ENCODE peak calls at places on chromosomes 4 and X, in four cellular contexts. One of them, this sample, is unnamed.

GRCh38 chr4:33088713-33089112 is 2368.5 kb downstream of the PCDH7 start:
- DNase-seq in fibroblast of mammary gland: peak
- DNase-seq in BJ: no peak
- DNase-seq in mammary epithelial cell: no peak
- DNase-seq in this sample: no peak

GRCh38 chr4:127783026-127783769 is 1.1 kb downstream of the HSPA4L start:
- DNase-seq in fibroblast of mammary gland: peak
- DNase-seq in BJ: no peak
- DNase-seq in mammary epithelial cell: peak
- DNase-seq in this sample: peak

GRCh38 chr4:120056249-120056648 is 10.4 kb downstream of the MAD2L1 start:
- DNase-seq in fibroblast of mammary gland: peak
- DNase-seq in BJ: peak
- DNase-seq in mammary epithelial cell: no peak
- DNase-seq in this sample: peak

GRCh38 chrX:1453951-1454785 is 1.5 kb upstream of the ASMTL start:
- DNase-seq in fibroblast of mammary gland: peak
- DNase-seq in BJ: peak
- DNase-seq in mammary epithelial cell: peak
- DNase-seq in this sample: no peak

GRCh38 chr4:26985836-26986235 is 125.2 kb downstream of the STIM2 start:
- DNase-seq in fibroblast of mammary gland: peak
- DNase-seq in BJ: no peak
- DNase-seq in mammary epithelial cell: no peak
- DNase-seq in this sample: no peak

GRCh38 chr4:170391066-170391754 is 301.5 kb upstream of the AADAT start:
- DNase-seq in fibroblast of mammary gland: peak
- DNase-seq in BJ: peak
- DNase-seq in mammary epithelial cell: peak
- DNase-seq in this sample: no peak

GRCh38 chrX:39859991-39860861 is 237.5 kb downstream of the BCOR start:
- DNase-seq in fibroblast of mammary gland: peak
- DNase-seq in BJ: no peak
- DNase-seq in mammary epithelial cell: peak
- DNase-seq in this sample: peak

GRCh38 chr4:56908206-56909082 is 744 bp downstream of the REST start:
- DNase-seq in fibroblast of mammary gland: peak
- DNase-seq in BJ: no peak
- DNase-seq in mammary epithelial cell: peak
- DNase-seq in this sample: no peak

GRCh38 chr4:26084414-26084813 is 170.4 kb downstream of the SMIM20 start:
- DNase-seq in fibroblast of mammary gland: no peak
- DNase-seq in BJ: no peak
- DNase-seq in mammary epithelial cell: no peak
- DNase-seq in this sample: no peak

GRCh38 chrX:153772608-153773217 is 8.1 kb upstream of the SRPK3 start:
- DNase-seq in fibroblast of mammary gland: no peak
- DNase-seq in BJ: no peak
- DNase-seq in mammary epithelial cell: no peak
- DNase-seq in this sample: no peak

GRCh38 chr4:135670548-135670947 is 1469.0 kb upstream of the PABPC4L start:
- DNase-seq in fibroblast of mammary gland: no peak
- DNase-seq in BJ: no peak
- DNase-seq in mammary epithelial cell: no peak
- DNase-seq in this sample: no peak

GRCh38 chrX:19629541-19629940 is 114.2 kb upstream of the MAP3K15 start:
- DNase-seq in fibroblast of mammary gland: no peak
- DNase-seq in BJ: no peak
- DNase-seq in mammary epithelial cell: no peak
- DNase-seq in this sample: no peak

GRCh38 chr4:130419576-130419975 is 1323.6 kb downstream of the C4orf33 start:
- DNase-seq in fibroblast of mammary gland: peak
- DNase-seq in BJ: no peak
- DNase-seq in mammary epithelial cell: no peak
- DNase-seq in this sample: no peak

GRCh38 chr4:142314686-142315085 is 531.4 kb downstream of the INPP4B start:
- DNase-seq in fibroblast of mammary gland: no peak
- DNase-seq in BJ: no peak
- DNase-seq in mammary epithelial cell: no peak
- DNase-seq in this sample: no peak

GRCh38 chrX:37405954-37406353 is 56.8 kb downstream of the PRRG1 start:
- DNase-seq in fibroblast of mammary gland: peak
- DNase-seq in BJ: no peak
- DNase-seq in mammary epithelial cell: peak
- DNase-seq in this sample: no peak

GRCh38 chr4:155543126-155543765 is 123.4 kb upstream of the GUCY1A1 start:
- DNase-seq in fibroblast of mammary gland: peak
- DNase-seq in BJ: no peak
- DNase-seq in mammary epithelial cell: peak
- DNase-seq in this sample: peak

GRCh38 chrX:97199501-97199900 is 315.8 kb downstream of the RPA4 start:
- DNase-seq in fibroblast of mammary gland: no peak
- DNase-seq in BJ: no peak
- DNase-seq in mammary epithelial cell: no peak
- DNase-seq in this sample: no peak

GRCh38 chrX:55867708-55868107 is 150.2 kb downstream of the RRAGB start:
- DNase-seq in fibroblast of mammary gland: no peak
- DNase-seq in BJ: no peak
- DNase-seq in mammary epithelial cell: no peak
- DNase-seq in this sample: no peak

GRCh38 chrX:123859409-123859827 is 435 bp upstream of the XIAP start:
- DNase-seq in fibroblast of mammary gland: no peak
- DNase-seq in BJ: no peak
- DNase-seq in mammary epithelial cell: no peak
- DNase-seq in this sample: no peak

GRCh38 chr4:177235026-177235425 is 74.6 kb upstream of the NEIL3 start:
- DNase-seq in fibroblast of mammary gland: peak
- DNase-seq in BJ: peak
- DNase-seq in mammary epithelial cell: peak
- DNase-seq in this sample: no peak

GRCh38 chr4:106587558-106587957 is 219.0 kb upstream of the GIMD1 start:
- DNase-seq in fibroblast of mammary gland: peak
- DNase-seq in BJ: peak
- DNase-seq in mammary epithelial cell: peak
- DNase-seq in this sample: peak

GRCh38 chr4:156293657-156294297 is 340.1 kb upstream of the CTSO start:
- DNase-seq in fibroblast of mammary gland: peak
- DNase-seq in BJ: no peak
- DNase-seq in mammary epithelial cell: peak
- DNase-seq in this sample: peak

GRCh38 chr4:8278421-8279287 is 9.1 kb downstream of the HTRA3 start:
- DNase-seq in fibroblast of mammary gland: peak
- DNase-seq in BJ: peak
- DNase-seq in mammary epithelial cell: peak
- DNase-seq in this sample: no peak

GRCh38 chrX:103734125-103734760 is 23.5 kb downstream of the TMEM31 start:
- DNase-seq in fibroblast of mammary gland: peak
- DNase-seq in BJ: no peak
- DNase-seq in mammary epithelial cell: peak
- DNase-seq in this sample: no peak

GRCh38 chrX:140163376-140164159 is 198.2 kb upstream of the CXorf66 start:
- DNase-seq in fibroblast of mammary gland: peak
- DNase-seq in BJ: no peak
- DNase-seq in mammary epithelial cell: no peak
- DNase-seq in this sample: no peak

GRCh38 chrX:151973262-151973661 is 1.2 kb downstream of the GABRE start:
- DNase-seq in fibroblast of mammary gland: no peak
- DNase-seq in BJ: no peak
- DNase-seq in mammary epithelial cell: no peak
- DNase-seq in this sample: no peak

GRCh38 chr4:60173718-60174117 is 1026.4 kb upstream of the ADGRL3 start:
- DNase-seq in fibroblast of mammary gland: no peak
- DNase-seq in BJ: no peak
- DNase-seq in mammary epithelial cell: no peak
- DNase-seq in this sample: no peak

GRCh38 chrX:153689654-153690465 is 2.1 kb downstream of the SLC6A8 start:
- DNase-seq in fibroblast of mammary gland: no peak
- DNase-seq in BJ: no peak
- DNase-seq in mammary epithelial cell: peak
- DNase-seq in this sample: no peak

GRCh38 chr4:77856152-77856551 is 6.5 kb upstream of the MRPL1 start:
- DNase-seq in fibroblast of mammary gland: no peak
- DNase-seq in BJ: no peak
- DNase-seq in mammary epithelial cell: no peak
- DNase-seq in this sample: no peak

GRCh38 chrX:49956313-49956712 is 33.9 kb downstream of the CLCN5 start:
- DNase-seq in fibroblast of mammary gland: no peak
- DNase-seq in BJ: no peak
- DNase-seq in mammary epithelial cell: no peak
- DNase-seq in this sample: no peak

GRCh38 chr4:138238521-138239292 is 3.4 kb downstream of the SLC7A11 start:
- DNase-seq in fibroblast of mammary gland: no peak
- DNase-seq in BJ: no peak
- DNase-seq in mammary epithelial cell: no peak
- DNase-seq in this sample: no peak
- H3K4me3 ChIP-seq in fibroblast of mammary gland: no peak
- H3K4me3 ChIP-seq in BJ: peak
- H3K4me3 ChIP-seq in mammary epithelial cell: peak
- H3K4me3 ChIP-seq in this sample: peak

GRCh38 chr4:121277194-121278105 is 103.4 kb downstream of the QRFPR start:
- DNase-seq in fibroblast of mammary gland: peak
- DNase-seq in BJ: no peak
- DNase-seq in mammary epithelial cell: peak
- DNase-seq in this sample: no peak
- TF ChIP-seq CTCF in fibroblast of mammary gland: peak
- TF ChIP-seq CTCF in BJ: no peak
- TF ChIP-seq CTCF in mammary epithelial cell: peak
- TF ChIP-seq CTCF in this sample: peak

GRCh38 chrX:101080326-101080725 is 1.6 kb downstream of the TMEM35A start:
- DNase-seq in fibroblast of mammary gland: no peak
- DNase-seq in BJ: no peak
- DNase-seq in mammary epithelial cell: no peak
- DNase-seq in this sample: no peak
- H3K4me3 ChIP-seq in fibroblast of mammary gland: no peak
- H3K4me3 ChIP-seq in BJ: no peak
- H3K4me3 ChIP-seq in mammary epithelial cell: no peak
- H3K4me3 ChIP-seq in this sample: no peak

DNA sequence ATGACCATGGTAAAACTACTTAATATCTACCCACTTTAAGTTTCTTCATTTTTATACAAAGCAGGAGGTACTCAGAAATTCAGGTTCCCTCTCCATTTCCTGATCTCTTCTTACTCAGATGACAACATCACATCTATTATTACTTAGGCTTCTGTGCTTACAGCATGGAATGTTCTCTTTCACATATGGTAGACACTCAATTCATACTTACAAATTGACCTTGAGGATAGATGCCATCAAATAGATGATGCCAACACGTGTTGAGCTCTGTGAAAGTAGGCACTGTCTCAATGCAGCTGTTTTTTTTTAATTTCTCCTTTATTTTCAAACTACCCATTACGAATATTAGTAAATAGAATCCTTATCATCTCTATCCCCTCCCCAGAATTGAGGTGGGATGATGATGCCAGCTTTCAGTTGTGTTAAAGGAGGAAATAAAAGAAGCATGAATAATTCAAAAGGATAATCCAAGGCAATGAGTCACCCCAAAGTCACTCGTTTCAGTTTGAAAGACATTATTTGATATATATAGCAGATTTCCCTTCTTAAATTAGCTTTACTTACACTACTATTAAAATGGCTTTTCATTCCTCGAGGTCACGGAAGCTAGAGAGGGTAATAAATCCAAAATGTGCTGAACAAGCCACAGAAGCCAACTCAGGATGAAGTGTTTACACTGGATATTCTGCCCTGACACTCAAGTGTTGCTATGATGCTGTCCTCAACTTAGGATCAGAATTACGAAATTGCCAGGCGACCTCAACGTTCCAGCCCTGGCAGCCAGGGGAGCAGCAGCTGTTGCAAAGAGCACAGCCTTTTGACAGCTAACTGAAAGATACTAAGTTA is 124.2 kb upstream of the EOLA2 start:
- DNase-seq in fibroblast of mammary gland: peak
- DNase-seq in BJ: peak
- DNase-seq in mammary epithelial cell: no peak
- DNase-seq in this sample: peak
- TF ChIP-seq CTCF in fibroblast of mammary gland: no peak
- TF ChIP-seq CTCF in BJ: peak
- TF ChIP-seq CTCF in mammary epithelial cell: no peak
- TF ChIP-seq CTCF in this sample: no peak

DNA sequence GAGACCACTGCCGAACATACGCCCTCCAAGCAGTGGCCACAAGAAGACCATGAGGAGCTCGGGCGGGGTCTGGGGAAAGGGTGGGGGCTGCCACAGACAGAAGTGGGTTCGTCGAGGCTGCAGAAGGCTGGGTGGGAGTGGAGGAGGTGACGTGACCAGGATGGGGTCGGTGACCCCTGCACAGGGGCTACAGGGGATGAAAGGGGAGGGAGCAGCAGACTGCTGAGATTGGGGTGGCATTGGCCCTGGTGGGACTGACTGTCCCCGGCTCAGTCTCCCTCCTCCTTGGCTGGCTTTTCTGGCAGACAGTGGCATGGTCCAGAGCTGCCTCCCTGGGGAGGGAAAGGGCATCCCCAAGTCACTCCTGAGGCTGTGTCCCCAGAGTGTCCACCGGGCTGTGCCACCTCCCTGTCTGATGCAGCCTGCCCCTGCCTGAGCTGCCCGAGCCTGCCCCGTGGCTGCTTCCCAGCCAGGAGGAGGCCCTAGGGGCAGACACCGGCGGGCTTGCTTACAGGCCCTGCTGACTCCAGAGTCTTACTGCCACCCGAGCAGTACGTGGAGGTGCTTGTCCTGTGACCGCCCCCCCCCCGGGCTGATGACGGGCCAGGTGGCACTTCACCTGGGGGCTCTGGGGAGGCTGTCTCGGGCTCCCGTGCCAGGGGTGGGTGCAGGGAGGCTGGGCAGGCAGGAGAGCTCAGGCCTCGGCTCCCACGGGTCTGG is 7.2 kb downstream of the SH3BP2 start:
- DNase-seq in fibroblast of mammary gland: no peak
- DNase-seq in BJ: no peak
- DNase-seq in mammary epithelial cell: no peak
- DNase-seq in this sample: no peak
- H3K4me3 ChIP-seq in fibroblast of mammary gland: no peak
- H3K4me3 ChIP-seq in BJ: no peak
- H3K4me3 ChIP-seq in mammary epithelial cell: no peak
- H3K4me3 ChIP-seq in this sample: no peak

This sample was measured in HFF-Myc.